ENCODE peak calls at places on chromosomes 13 and 19, in seven cellular contexts. Q is psoas muscle; W is upper lobe of left lung; H is IMR-90; P is naive thymus-derived CD4-positive, alpha-beta T cell; O is aorta; L is ascending aorta. E is an unnamed sample.

GRCh38 chr13:77300176-77301141 is 26.4 kb downstream of the MYCBP2 start:
- DNase-seq in O (no peak), W (no peak), H (peak; percentile 86), Q (no peak), L (no peak), P (no peak), E (no peak)

GRCh38 chr13:86562876-86563275 is 763.7 kb upstream of the SLITRK6 start:
- DNase-seq in P (no peak), H (no peak), O (no peak), W (no peak), Q (no peak), L (no peak), E (no peak)

GRCh38 chr13:36986462-36987240 is 12.5 kb downstream of the ALG5 start:
- DNase-seq in L (no peak), Q (no peak), O (no peak), P (no peak), W (no peak), H (peak; percentile 70), E (no peak)

GRCh38 chr19:31352782-31353651 is 3.8 kb upstream of the TSHZ3 start:
- DNase-seq in Q (no peak), P (no peak), W (peak; percentile 82), H (no peak), O (no peak), L (no peak), E (no peak)

GRCh38 chr13:40484981-40485380 is 181.5 kb downstream of the FOXO1 start:
- DNase-seq in H (no peak), L (no peak), P (no peak), W (no peak), O (no peak), Q (no peak), E (no peak)

GRCh38 chr13:95243207-95243606 is 58.0 kb downstream of the ABCC4 start:
- DNase-seq in L (no peak), O (no peak), P (no peak), W (no peak), Q (no peak), H (no peak), E (no peak)

GRCh38 chr19:49326165-49326704 is 1.2 kb upstream of the SLC6A16 start:
- DNase-seq in Q (no peak), O (no peak), W (no peak), L (no peak), P (no peak), H (no peak), E (no peak)

GRCh38 chr19:13300421-13301030 is 150.3 kb downstream of the IER2 start:
- DNase-seq in Q (no peak), W (no peak), L (no peak), O (no peak), H (no peak), P (no peak), E (no peak)

GRCh38 chr19:4521170-4521887 is 3.0 kb upstream of the PLIN4 start:
- DNase-seq in W (no peak), H (no peak), P (no peak), L (no peak), Q (no peak), O (no peak), E (no peak)

GRCh38 chr19:21166436-21166835 is 24.6 kb downstream of the ZNF431 start:
- DNase-seq in W (no peak), O (no peak), Q (no peak), P (no peak), L (no peak), H (no peak), E (no peak)

GRCh38 chr19:21158523-21159135 is 16.8 kb downstream of the ZNF431 start:
- DNase-seq in L (no peak), H (peak; percentile 68), O (no peak), Q (no peak), W (no peak), P (no peak), E (no peak)

DNA sequence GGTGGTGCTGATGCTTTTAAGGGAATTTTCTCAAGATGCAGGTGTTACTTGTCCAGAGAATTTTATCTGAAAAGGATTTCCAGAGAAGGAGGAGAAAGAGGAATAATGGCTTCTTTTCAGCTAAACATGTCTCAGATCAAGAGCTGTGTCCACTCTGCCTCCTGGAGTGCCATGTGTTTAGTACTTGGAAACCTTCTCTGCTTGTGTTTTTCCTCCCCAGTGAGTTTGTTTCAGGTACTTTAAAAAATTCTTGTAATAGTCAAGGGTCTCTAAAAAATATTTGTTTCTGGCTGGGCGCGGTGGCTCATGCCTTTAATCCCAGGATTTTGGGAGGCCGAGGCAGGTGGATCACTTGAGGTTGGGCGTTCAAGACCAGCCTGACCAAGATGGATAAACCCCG is 22.7 kb downstream of the ZNF431 start:
- DNase-seq in L (no peak), O (no peak), W (no peak), Q (no peak), H (no peak), P (no peak), E (no peak)
- H3K36me3 ChIP-seq in L (peaks cover 3% of the 10 kb centered on the region), O (peaks cover under 1% of the 10 kb centered on the region), W (peaks cover 16% of the 10 kb centered on the region), Q (no peaks in the 10 kb centered on the region), H (peaks cover 14% of the 10 kb centered on the region), P (peaks cover 5% of the 10 kb centered on the region), E (no peaks in the 10 kb centered on the region)

GRCh38 chr19:3456925-3457530 is 23.3 kb downstream of the SMIM24 start:
- DNase-seq in W (peak; percentile 55), P (no peak), O (peak; percentile 73), L (no peak), Q (no peak), H (no peak), E (no peak)

GRCh38 chr19:3458229-3458555 is 22.1 kb downstream of the SMIM24 start:
- DNase-seq in H (no peak), L (no peak), W (peak; percentile 53), Q (no peak), O (peak; percentile 79), P (no peak), E (no peak)

GRCh38 chr19:3458595-3459284 is 21.6 kb downstream of the SMIM24 start:
- DNase-seq in W (peak; percentile 74), H (peak; percentile 25), L (no peak), P (no peak), O (peak; percentile 88), Q (peak; percentile 71), E (no peak)

GRCh38 chr19:3455960-3456601 is 24.2 kb downstream of the SMIM24 start:
- DNase-seq in P (no peak), O (peak; percentile 66), L (no peak), Q (no peak), W (peak; percentile 67), H (no peak), E (no peak)

DNA sequence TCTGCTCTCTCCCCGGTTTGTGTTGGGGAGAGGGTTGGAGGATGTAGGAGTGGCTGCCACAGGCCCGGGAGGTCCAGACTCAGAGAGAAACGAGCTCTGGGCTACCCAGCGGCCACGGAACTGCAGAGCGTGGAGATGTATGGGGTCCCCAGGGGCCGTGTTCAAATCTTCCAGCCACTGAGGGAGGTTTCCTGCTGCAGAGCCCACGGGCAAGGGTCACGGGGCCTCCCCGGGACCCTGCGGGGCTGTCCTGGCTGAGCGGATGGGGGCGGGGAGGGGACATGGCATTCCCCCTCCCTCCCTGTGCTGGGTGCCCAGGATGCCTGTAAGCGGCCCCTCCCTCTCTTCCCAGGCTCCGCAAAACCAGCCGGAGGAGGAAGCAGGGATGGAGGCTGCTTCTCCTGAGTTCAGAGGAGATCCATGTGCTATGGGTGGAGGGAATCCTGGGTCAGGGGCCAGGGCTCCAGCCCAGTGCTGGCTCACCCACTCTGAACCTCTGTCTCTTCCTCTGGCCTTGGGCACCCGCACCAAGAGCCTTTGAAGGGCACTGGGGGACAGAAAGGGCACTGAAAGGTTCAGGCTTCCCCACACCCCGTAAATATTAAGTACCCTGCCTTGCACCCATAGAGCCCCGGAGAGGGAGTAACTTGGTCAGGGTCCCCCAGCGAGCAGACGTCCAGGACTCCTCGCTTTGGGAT is 22.6 kb downstream of the SMIM24 start:
- DNase-seq in Q (no peak), H (no peak), L (no peak), P (no peak), W (peak; percentile 18), O (peak; percentile 83), E (no peak)
- H3K36me3 ChIP-seq in Q (peaks cover 7% of the 10 kb centered on the region), H (peaks cover 51% of the 10 kb centered on the region), L (peaks cover 38% of the 10 kb centered on the region), P (peaks cover 3% of the 10 kb centered on the region), W (peaks cover 17% of the 10 kb centered on the region), O (no peaks in the 10 kb centered on the region), E (peaks cover 4% of the 10 kb centered on the region)

DNA sequence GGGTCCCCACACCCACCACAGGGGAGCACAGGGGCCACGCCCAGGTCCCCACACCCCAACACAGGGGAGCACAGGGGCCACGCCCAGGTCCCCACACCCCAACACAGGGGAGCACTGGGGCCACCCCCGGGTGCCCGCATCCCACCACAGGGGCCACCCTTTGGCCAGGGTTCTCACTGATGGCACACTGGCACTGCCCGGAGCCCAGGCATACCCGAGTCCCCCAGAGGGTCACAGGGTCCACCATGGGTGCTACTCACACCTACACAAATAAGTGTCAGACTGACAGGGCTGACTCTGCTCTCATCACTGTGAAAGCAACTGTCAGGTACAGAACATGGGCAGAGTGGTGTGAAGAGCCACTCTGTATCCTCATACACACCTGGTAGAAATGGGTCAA is 98.8 kb downstream of the TUBGCP3 start:
- DNase-seq in O (no peak), Q (no peak), L (no peak), P (no peak), H (no peak), W (peak; percentile 57), E (no peak)
- H3K36me3 ChIP-seq in O (peaks cover 3% of the 10 kb centered on the region), Q (no peaks in the 10 kb centered on the region), L (peaks cover 17% of the 10 kb centered on the region), P (no peaks in the 10 kb centered on the region), H (peaks cover 1% of the 10 kb centered on the region), W (no peaks in the 10 kb centered on the region), E (no peaks in the 10 kb centered on the region)

DNA sequence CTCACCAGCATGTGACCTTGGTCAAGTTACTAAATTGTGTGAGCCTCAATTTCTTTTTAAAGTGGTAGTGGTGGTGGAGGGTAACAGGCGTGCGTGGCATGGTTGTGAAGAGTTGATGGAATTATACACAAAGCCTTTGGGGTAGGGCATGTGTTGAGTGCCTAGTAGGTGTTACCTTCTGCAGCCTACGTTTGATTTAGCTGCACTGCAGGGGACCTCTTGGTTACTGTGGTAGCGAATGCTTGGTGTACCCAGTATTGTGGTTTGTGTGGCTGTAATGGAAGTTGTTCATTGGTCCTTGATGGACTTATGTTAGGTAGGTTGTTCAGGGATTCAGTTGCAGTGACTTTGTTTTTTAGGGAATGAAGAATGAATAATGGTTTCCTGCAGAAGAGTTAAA is 24.6 kb downstream of the PRAM1 start:
- DNase-seq in W (no peak), P (no peak), H (no peak), O (no peak), L (no peak), Q (no peak), E (no peak)
- H3K36me3 ChIP-seq in W (peaks cover 18% of the 10 kb centered on the region), P (peaks cover 18% of the 10 kb centered on the region), H (peaks cover 55% of the 10 kb centered on the region), O (no peaks in the 10 kb centered on the region), L (peaks cover 51% of the 10 kb centered on the region), Q (peaks cover 11% of the 10 kb centered on the region), E (no peaks in the 10 kb centered on the region)

E was measured in breast epithelium.